ENCODE peak calls at places on chromosome 22, in eight cellular contexts. Z is CD8-positive, alpha-beta memory T cell; F is prostate gland; B is neuronal stem cell; D is PC-3; O is stomach; R is A673; Q is SJCRH30. Y is an unnamed sample. For H3K36me3, the result is how much of the 10 kb centered on the place peaks cover.

GRCh38 chr22:29831958-29832357 is 6.1 kb downstream of the ASCC2 start:
- DNase-seq in Q (no peak), R (no peak), O (no peak), Z (no peak), D (no peak), B (no peak), F (no peak), Y (no peak)

GRCh38 chr22:29073618-29074275 is 912 bp downstream of the KREMEN1 start:
- DNase-seq in D (no peak), Z (no peak), R (peak), O (peak), Q (no peak), F (peak), B (no peak), Y (peak)

GRCh38 chr22:45318558-45319318 is 9.0 kb downstream of the FAM118A start:
- DNase-seq in F (no peak), Z (peak), Q (peak), B (no peak), D (no peak), R (no peak), O (no peak), Y (no peak)

GRCh38 chr22:20857838-20858614 is 585 bp downstream of the PI4KA start:
- DNase-seq in Q (peak), F (peak), O (peak), B (peak), R (peak), D (peak), Z (peak), Y (peak)

GRCh38 chr22:40345271-40345670 is 1.0 kb upstream of the ADSL start:
- DNase-seq in Z (no peak), B (no peak), O (no peak), R (peak), Q (peak), F (no peak), D (peak), Y (no peak)

GRCh38 chr22:29138556-29138955 is 65.7 kb downstream of the KREMEN1 start:
- DNase-seq in Q (no peak), R (no peak), F (no peak), O (no peak), Z (no peak), B (no peak), D (no peak), Y (no peak)

GRCh38 chr22:48265000-48265625 is 1502.7 kb downstream of the TBC1D22A start:
- DNase-seq in Q (no peak), F (no peak), O (no peak), Z (no peak), R (no peak), B (no peak), D (no peak), Y (no peak)

GRCh38 chr22:38082986-38083710 is 836 bp downstream of the SLC16A8 start:
- DNase-seq in R (no peak), Z (no peak), O (no peak), B (no peak), D (no peak), Q (no peak), F (no peak), Y (peak)

GRCh38 chr22:37751449-37752188 is 54.8 kb downstream of the TRIOBP start:
- DNase-seq in Q (no peak), F (no peak), R (no peak), Z (no peak), B (no peak), O (no peak), D (peak), Y (no peak)

GRCh38 chr22:26681395-26681821 is 24.0 kb downstream of the MIAT start:
- DNase-seq in R (peak), O (no peak), F (no peak), D (no peak), Q (no peak), Z (no peak), B (peak), Y (no peak)

GRCh38 chr22:36147196-36147788 is 13.3 kb downstream of the APOL3 start:
- DNase-seq in O (no peak), F (no peak), Q (no peak), D (no peak), R (no peak), B (peak), Z (no peak), Y (no peak)

GRCh38 chr22:23218867-23219251 is 38.5 kb downstream of the BCR start:
- DNase-seq in B (no peak), Q (peak), O (peak), R (peak), D (no peak), Z (no peak), F (no peak), Y (peak)

GRCh38 chr22:19067696-19068348 is 54.4 kb downstream of the DGCR2 start:
- DNase-seq in R (no peak), Z (no peak), Q (no peak), F (no peak), D (no peak), B (no peak), O (no peak), Y (no peak)

GRCh38 chr22:19117111-19117512 is 5.1 kb downstream of the DGCR2 start:
- DNase-seq in O (no peak), Q (no peak), F (no peak), R (no peak), Z (no peak), B (no peak), D (no peak), Y (no peak)

GRCh38 chr22:23060612-23061400 is 9.5 kb upstream of the GNAZ start:
- DNase-seq in B (no peak), R (no peak), D (no peak), Z (no peak), Q (no peak), O (peak), F (no peak), Y (no peak)

GRCh38 chr22:33519140-33519973 is 400.9 kb downstream of the LARGE1 start:
- DNase-seq in O (no peak), D (peak), B (peak), F (peak), R (peak), Z (no peak), Q (peak), Y (no peak)

GRCh38 chr22:22914726-22915669 is 27.4 kb downstream of the IGLL5 start:
- DNase-seq in R (no peak), D (no peak), Z (no peak), Q (no peak), B (no peak), O (no peak), F (no peak), Y (no peak)

DNA sequence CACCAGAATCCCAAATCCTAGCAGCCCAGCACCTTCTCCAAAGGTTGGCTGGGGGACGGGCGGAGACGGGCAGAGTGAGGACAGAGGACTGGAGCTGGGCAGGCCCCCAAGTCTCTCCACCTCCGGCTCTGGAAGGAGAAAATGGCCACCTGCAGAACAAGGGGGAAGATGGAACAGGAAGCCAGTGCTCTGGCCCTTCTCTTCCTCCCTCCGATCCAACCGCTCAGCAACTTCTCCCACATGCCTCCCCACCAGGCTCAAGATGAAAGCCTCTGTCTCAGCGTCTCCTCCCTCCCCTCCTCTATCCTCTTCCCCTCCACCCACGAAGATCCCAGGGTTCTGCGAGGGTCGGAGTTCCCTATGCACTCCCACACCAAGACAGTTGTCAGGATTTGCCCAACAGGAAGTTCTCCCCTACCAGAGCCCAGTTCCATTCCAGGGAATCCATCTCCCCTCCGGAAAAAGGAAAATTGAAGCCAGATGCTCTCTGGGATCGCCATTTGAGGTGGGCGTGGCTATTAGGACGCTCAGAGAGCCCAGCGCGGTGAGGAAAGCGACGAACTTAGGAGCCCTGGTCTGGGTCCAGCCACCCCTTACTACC is 20.0 kb downstream of the ADA2 start:
- DNase-seq in R (peak), Z (no peak), Q (no peak), B (peak), F (no peak), O (no peak), D (no peak), Y (no peak)
- H3K4me3 ChIP-seq in R (no peak), Z (no peak), Q (no peak), B (peak), F (peak), O (peak), D (no peak), Y (peak)

GRCh38 chr22:42883970-42884369 is 26.9 kb upstream of the ARFGAP3 start:
- DNase-seq in D (no peak), F (no peak), Q (no peak), B (no peak), Z (no peak), O (no peak), R (no peak), Y (no peak)
- H3K36me3 ChIP-seq in D (under half), F (under half), Q (under half), B (half or more), Z (under half), O (half or more), R (under half), Y (half or more)

GRCh38 chr22:46626911-46627805 is 7.0 kb downstream of the GRAMD4 start:
- DNase-seq in R (no peak), D (no peak), O (no peak), F (peak), Q (no peak), B (no peak), Z (no peak), Y (no peak)
- H3K4me3 ChIP-seq in R (no peak), D (no peak), O (no peak), F (no peak), Q (no peak), B (no peak), Z (no peak), Y (no peak)

GRCh38 chr22:49671331-49672012 is 156.2 kb downstream of the BRD1 start:
- DNase-seq in D (no peak), R (no peak), B (no peak), F (no peak), O (peak), Z (peak), Q (no peak), Y (no peak)
- H3K36me3 ChIP-seq in D (under half), R (under half), B (under half), F (under half), O (under half), Z (under half), Q (under half), Y (under half)

GRCh38 chr22:42313804-42314581 is 43.5 kb upstream of the TCF20 start:
- DNase-seq in R (peak), D (peak), Q (peak), Z (no peak), F (peak), O (peak), B (peak), Y (no peak)
- H3K4me3 ChIP-seq in R (no peak), D (no peak), Q (no peak), Z (no peak), F (no peak), O (no peak), B (no peak), Y (no peak)

Y was measured in left lung.